ENCODE peak calls at places on chromosomes 6 and 20, in nine cellular contexts. B is heart left ventricle, C is IMR-90, M is stomach, Z is suprapubic skin, K is testis, R is tibial nerve, Y is transverse colon, U is ovary. N is an unnamed sample.

GRCh38 chr6:95417856-95418255 is 159.5 kb upstream of the MANEA start:
- DNase-seq in K (no peak), B (no peak), Z (no peak), R (no peak), C (no peak), U (no peak), Y (no peak), M (no peak), N (no peak)

GRCh38 chr6:111277819-111278218 is 190.5 kb downstream of the SLC16A10 start:
- DNase-seq in C (no peak), B (no peak), Y (no peak), M (no peak), Z (no peak), R (no peak), U (no peak), K (no peak), N (no peak)

GRCh38 chr6:93177918-93178317 is 241.4 kb downstream of the EPHA7 start:
- DNase-seq in C (no peak), B (no peak), K (no peak), U (no peak), R (no peak), Z (no peak), Y (no peak), M (no peak), N (no peak)

GRCh38 chr20:58233393-58233792 is 4.9 kb upstream of the ANKRD60 start:
- DNase-seq in C (no peak), Y (no peak), Z (no peak), M (no peak), R (no peak), K (no peak), U (no peak), B (no peak), N (no peak)

GRCh38 chr6:43086022-43086658 is 10.0 kb downstream of the PTK7 start:
- DNase-seq in U (no peak), Z (no peak), B (no peak), Y (no peak), K (no peak), M (no peak), R (no peak), C (no peak), N (no peak)

GRCh38 chr20:25065625-25066338 is 7.8 kb upstream of the ACSS1 start:
- DNase-seq in C (peak; percentile 52), B (peak; percentile 53), K (peak; percentile 75), M (peak; percentile 73), R (peak; percentile 51), Y (peak; percentile 72), Z (no peak), U (peak; percentile 61), N (peak; percentile 75)

GRCh38 chr20:23795526-23795925 is 31.0 kb downstream of the CST2 start:
- DNase-seq in Z (no peak), K (no peak), B (no peak), M (no peak), R (no peak), Y (no peak), U (no peak), C (no peak), N (no peak)

GRCh38 chr6:73538116-73538779 is 17.4 kb upstream of the EEF1A1 start:
- DNase-seq in R (no peak), B (no peak), U (no peak), Y (no peak), Z (no peak), M (no peak), C (no peak), K (no peak), N (no peak)

GRCh38 chr6:151236668-151237401 is 2.9 kb upstream of the AKAP12 start:
- DNase-seq in Z (no peak), U (no peak), R (no peak), K (no peak), Y (no peak), C (no peak), M (no peak), B (no peak), N (no peak)

GRCh38 chr20:33192912-33193501 is 24.1 kb upstream of the BPIFA3 start:
- DNase-seq in B (no peak), R (no peak), Y (no peak), M (no peak), U (no peak), Z (no peak), C (no peak), K (no peak), N (no peak)

GRCh38 chr6:139990865-139991264 is 616.4 kb upstream of the CITED2 start:
- DNase-seq in Y (no peak), C (peak; percentile 52), K (no peak), U (peak; percentile 43), B (no peak), R (no peak), M (no peak), Z (no peak), N (peak; percentile 74)

GRCh38 chr6:170545405-170545804 is 7.7 kb downstream of the PSMB1 start:
- DNase-seq in U (no peak), R (no peak), M (no peak), Y (no peak), K (no peak), C (peak; percentile 93), Z (no peak), B (no peak), N (no peak)

GRCh38 chr6:32763417-32763816 is at the start of gene HLA-DQB2:
- DNase-seq in M (no peak), Z (no peak), R (no peak), U (no peak), K (no peak), Y (no peak), B (no peak), C (no peak), N (no peak)

GRCh38 chr6:32761084-32761483 is 2.2 kb downstream of the HLA-DQB2 start:
- DNase-seq in C (no peak), K (no peak), R (no peak), B (no peak), Z (no peak), U (no peak), Y (no peak), M (no peak), N (no peak)

GRCh38 chr6:32764050-32764449 is 718 bp upstream of the HLA-DQB2 start:
- DNase-seq in B (no peak), M (no peak), Y (no peak), R (no peak), K (no peak), U (no peak), C (no peak), Z (no peak), N (no peak)

GRCh38 chr6:32761548-32761947 is 1.8 kb downstream of the HLA-DQB2 start:
- DNase-seq in R (no peak), C (no peak), K (peak; percentile 25), M (no peak), Z (no peak), Y (no peak), U (no peak), B (no peak), N (no peak)

GRCh38 chr6:32759669-32760068 is 3.7 kb downstream of the HLA-DQB2 start:
- DNase-seq in C (no peak), U (no peak), B (no peak), K (no peak), M (no peak), Y (no peak), Z (no peak), R (no peak), N (no peak)
- H3K27ac ChIP-seq in C (no peak overlapping the region), U (no peak overlapping the region), B (no peak overlapping the region), K (no peak overlapping the region), M (no peak overlapping the region), Y (no peak overlapping the region), Z (no peak overlapping the region), R (no peak overlapping the region), N (no peak overlapping the region)

GRCh38 chr6:44122821-44123220 is 4.4 kb downstream of the MRPL14 start:
- DNase-seq in M (no peak), C (no peak), B (no peak), U (no peak), K (no peak), R (no peak), Z (no peak), Y (no peak), N (no peak)

GRCh38 chr6:44117397-44118128 is 9.7 kb downstream of the MRPL14 start:
- DNase-seq in C (no peak), R (no peak), K (no peak), B (no peak), U (no peak), M (peak; percentile 65), Y (no peak), Z (no peak), N (peak; percentile 20)

GRCh38 chr6:44119704-44120262 is 7.5 kb downstream of the MRPL14 start:
- DNase-seq in K (no peak), M (no peak), U (no peak), R (no peak), Z (no peak), C (no peak), Y (no peak), B (no peak), N (peak; percentile 53)

GRCh38 chr6:44123544-44123943 is 3.7 kb downstream of the MRPL14 start:
- DNase-seq in R (no peak), Y (no peak), Z (no peak), M (no peak), K (no peak), U (no peak), B (no peak), C (no peak), N (no peak)

GRCh38 chr6:44120692-44121443 is 6.4 kb downstream of the MRPL14 start:
- DNase-seq in K (no peak), R (no peak), M (no peak), B (no peak), Y (no peak), C (no peak), U (no peak), Z (no peak), N (no peak)
- H3K4me1 ChIP-seq in K (peaks cover 29% of the 10 kb centered on the region), R (no peaks in the 10 kb centered on the region), M (peaks cover 66% of the 10 kb centered on the region), B (peaks cover 26% of the 10 kb centered on the region), Y (peaks cover 82% of the 10 kb centered on the region), C (peaks cover 44% of the 10 kb centered on the region), U (peaks cover 5% of the 10 kb centered on the region), Z (peaks cover 63% of the 10 kb centered on the region), N (peaks cover 92% of the 10 kb centered on the region)

GRCh38 chr6:473759-474453 is 82.4 kb downstream of the IRF4 start:
- DNase-seq in K (no peak), Y (no peak), C (no peak), Z (no peak), M (no peak), R (no peak), B (no peak), U (no peak), N (no peak)
- TF ChIP-seq POLR2A in K (no peak), Y (no peak), C (no peak), Z (no peak), M (no peak), R (no peak), B (no peak), U (no peak), N (no peak)

GRCh38 chr6:121351911-121352310 is 17.6 kb upstream of the TBC1D32 start:
- DNase-seq in Y (no peak), M (no peak), U (no peak), C (no peak), B (no peak), K (no peak), R (no peak), Z (no peak), N (no peak)

GRCh38 chr6:121354764-121355163 is 20.5 kb upstream of the TBC1D32 start:
- DNase-seq in M (no peak), B (no peak), K (peak; percentile 39), C (no peak), Y (no peak), Z (no peak), U (no peak), R (no peak), N (peak; percentile 7)

GRCh38 chr6:121344539-121344938 is 10.3 kb upstream of the TBC1D32 start:
- DNase-seq in Y (no peak), Z (no peak), U (no peak), B (no peak), R (no peak), C (no peak), M (no peak), K (no peak), N (no peak)

GRCh38 chr6:121349596-121349995 is 15.3 kb upstream of the TBC1D32 start:
- DNase-seq in M (no peak), B (no peak), Y (no peak), K (no peak), R (no peak), Z (no peak), C (no peak), U (no peak), N (no peak)
- H3K27ac ChIP-seq in M (no peak overlapping the region), B (no peak overlapping the region), Y (no peak overlapping the region), K (no peak overlapping the region), R (no peak overlapping the region), Z (no peak overlapping the region), C (no peak overlapping the region), U (no peak overlapping the region), N (no peak overlapping the region)

N was measured in thyroid gland.